ENCODE peak calls at places on chromosomes 6 and 20, in nine cellular contexts. One of them, this sample, is unnamed.

GRCh38 chr6:144063246-144063743 is 32.1 kb downstream of the SF3B5 start:
- DNase-seq in H9: peak; percentile 36
- DNase-seq in PC-9: no peak
- DNase-seq in astrocyte: no peak
- DNase-seq in endothelial cell of umbilical vein: no peak
- DNase-seq in fibroblast of lung: no peak
- DNase-seq in neuronal stem cell: no peak
- DNase-seq in GM23338: peak; percentile 49
- DNase-seq in OCI-LY7: peak; percentile 8
- DNase-seq in this sample: peak; percentile 9

GRCh38 chr20:36483205-36483918 is 58.0 kb upstream of the MYL9 start:
- DNase-seq in fibroblast of lung: no peak
- DNase-seq in astrocyte: no peak
- DNase-seq in OCI-LY7: no peak
- DNase-seq in endothelial cell of umbilical vein: no peak
- DNase-seq in neuronal stem cell: no peak
- DNase-seq in PC-9: no peak
- DNase-seq in H9: no peak
- DNase-seq in GM23338: no peak
- DNase-seq in this sample: no peak

GRCh38 chr6:111737065-111737521 is 131.4 kb upstream of the TRAF3IP2 start:
- DNase-seq in neuronal stem cell: no peak
- DNase-seq in fibroblast of lung: peak; percentile 49
- DNase-seq in PC-9: no peak
- DNase-seq in H9: no peak
- DNase-seq in endothelial cell of umbilical vein: no peak
- DNase-seq in GM23338: no peak
- DNase-seq in OCI-LY7: no peak
- DNase-seq in astrocyte: peak; percentile 84
- DNase-seq in this sample: no peak

GRCh38 chr6:112214749-112215269 is 39.6 kb downstream of the LAMA4 start:
- DNase-seq in fibroblast of lung: no peak
- DNase-seq in OCI-LY7: no peak
- DNase-seq in astrocyte: no peak
- DNase-seq in GM23338: no peak
- DNase-seq in endothelial cell of umbilical vein: peak; percentile 82
- DNase-seq in neuronal stem cell: no peak
- DNase-seq in H9: no peak
- DNase-seq in PC-9: peak; percentile 85
- DNase-seq in this sample: peak; percentile 72

GRCh38 chr6:41092421-41093140 is 19.8 kb downstream of the NFYA start:
- DNase-seq in fibroblast of lung: peak; percentile 43
- DNase-seq in endothelial cell of umbilical vein: peak; percentile 36
- DNase-seq in astrocyte: no peak
- DNase-seq in H9: no peak
- DNase-seq in OCI-LY7: peak; percentile 36
- DNase-seq in neuronal stem cell: no peak
- DNase-seq in GM23338: peak; percentile 21
- DNase-seq in PC-9: no peak
- DNase-seq in this sample: no peak

GRCh38 chr6:44489912-44490604 is 102.6 kb downstream of the CDC5L start:
- DNase-seq in endothelial cell of umbilical vein: peak; percentile 97
- DNase-seq in fibroblast of lung: peak; percentile 98
- DNase-seq in OCI-LY7: no peak
- DNase-seq in neuronal stem cell: no peak
- DNase-seq in H9: no peak
- DNase-seq in PC-9: peak; percentile 86
- DNase-seq in GM23338: no peak
- DNase-seq in astrocyte: peak; percentile 99
- DNase-seq in this sample: peak; percentile 68

GRCh38 chr6:130965657-130966056 is 97.4 kb downstream of the EPB41L2 start:
- DNase-seq in neuronal stem cell: no peak
- DNase-seq in fibroblast of lung: peak; percentile 73
- DNase-seq in PC-9: no peak
- DNase-seq in OCI-LY7: no peak
- DNase-seq in endothelial cell of umbilical vein: no peak
- DNase-seq in astrocyte: peak; percentile 65
- DNase-seq in GM23338: no peak
- DNase-seq in H9: no peak
- DNase-seq in this sample: no peak

GRCh38 chr6:38213275-38213674 is 393.7 kb downstream of the ZFAND3 start:
- DNase-seq in PC-9: no peak
- DNase-seq in OCI-LY7: no peak
- DNase-seq in neuronal stem cell: no peak
- DNase-seq in GM23338: no peak
- DNase-seq in fibroblast of lung: no peak
- DNase-seq in H9: no peak
- DNase-seq in astrocyte: no peak
- DNase-seq in endothelial cell of umbilical vein: peak; percentile 68
- DNase-seq in this sample: no peak

GRCh38 chr20:53742685-53743081 is 149.0 kb upstream of the ZNF217 start:
- DNase-seq in OCI-LY7: no peak
- DNase-seq in GM23338: no peak
- DNase-seq in endothelial cell of umbilical vein: no peak
- DNase-seq in fibroblast of lung: no peak
- DNase-seq in H9: no peak
- DNase-seq in PC-9: no peak
- DNase-seq in astrocyte: no peak
- DNase-seq in neuronal stem cell: no peak
- DNase-seq in this sample: no peak

GRCh38 chr20:53739799-53740785 is 146.5 kb upstream of the ZNF217 start:
- DNase-seq in endothelial cell of umbilical vein: no peak
- DNase-seq in GM23338: no peak
- DNase-seq in OCI-LY7: peak; percentile 65
- DNase-seq in PC-9: no peak
- DNase-seq in neuronal stem cell: no peak
- DNase-seq in astrocyte: peak; percentile 36
- DNase-seq in fibroblast of lung: peak; percentile 58
- DNase-seq in H9: no peak
- DNase-seq in this sample: no peak

GRCh38 chr20:53741726-53742028 is 148.0 kb upstream of the ZNF217 start:
- DNase-seq in astrocyte: no peak
- DNase-seq in fibroblast of lung: no peak
- DNase-seq in neuronal stem cell: no peak
- DNase-seq in H9: no peak
- DNase-seq in PC-9: no peak
- DNase-seq in OCI-LY7: no peak
- DNase-seq in GM23338: no peak
- DNase-seq in endothelial cell of umbilical vein: no peak
- DNase-seq in this sample: no peak

GRCh38 chr20:53748176-53748575 is 154.5 kb upstream of the ZNF217 start:
- DNase-seq in H9: no peak
- DNase-seq in endothelial cell of umbilical vein: no peak
- DNase-seq in neuronal stem cell: no peak
- DNase-seq in GM23338: no peak
- DNase-seq in fibroblast of lung: no peak
- DNase-seq in OCI-LY7: no peak
- DNase-seq in astrocyte: no peak
- DNase-seq in PC-9: peak; percentile 100
- DNase-seq in this sample: no peak

DNA sequence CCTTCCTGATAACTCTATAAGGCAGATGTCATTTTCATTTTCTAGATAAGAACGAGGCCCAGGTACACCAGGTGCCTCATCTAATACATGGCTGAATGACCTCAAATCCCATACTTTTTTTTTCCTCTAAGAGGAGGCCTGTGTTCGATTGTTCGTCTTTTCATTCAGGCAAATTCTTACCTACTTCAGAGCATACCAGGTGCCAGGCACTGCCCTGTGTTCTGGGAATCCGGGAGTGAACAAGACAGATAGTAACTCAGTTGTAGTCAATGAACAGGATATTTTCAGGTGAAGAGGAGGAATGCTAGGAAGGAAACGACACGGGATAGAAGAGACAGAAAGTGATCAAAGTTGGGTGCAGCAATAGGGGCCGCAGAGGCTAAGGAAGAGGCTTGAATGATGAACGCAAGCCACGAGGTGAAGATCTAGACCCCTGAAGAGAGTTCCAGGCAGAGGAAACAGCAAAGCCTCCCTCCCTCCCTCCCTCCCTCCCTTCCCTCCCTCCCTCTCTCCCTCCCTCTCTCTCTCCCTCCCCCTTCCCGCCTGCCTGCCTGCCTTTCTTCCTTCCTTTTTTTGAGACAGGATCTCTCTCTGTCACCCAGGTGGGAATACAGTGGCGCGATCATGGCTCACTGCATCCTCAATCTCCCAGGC is 150.1 kb upstream of the ZNF217 start:
- DNase-seq in GM23338: peak; percentile 52
- DNase-seq in neuronal stem cell: no peak
- DNase-seq in endothelial cell of umbilical vein: no peak
- DNase-seq in H9: no peak
- DNase-seq in fibroblast of lung: no peak
- DNase-seq in OCI-LY7: no peak
- DNase-seq in astrocyte: no peak
- DNase-seq in PC-9: no peak
- DNase-seq in this sample: no peak
- H2AFZ ChIP-seq in GM23338: peak overlapping the region; percentile 54
- H2AFZ ChIP-seq in neuronal stem cell: no peak overlapping the region
- H2AFZ ChIP-seq in endothelial cell of umbilical vein: no peak overlapping the region
- H2AFZ ChIP-seq in H9: no peak overlapping the region
- H2AFZ ChIP-seq in fibroblast of lung: no peak overlapping the region
- H2AFZ ChIP-seq in OCI-LY7: no peak overlapping the region
- H2AFZ ChIP-seq in astrocyte: no peak overlapping the region
- H2AFZ ChIP-seq in PC-9: no peak overlapping the region
- H2AFZ ChIP-seq in this sample: no peak overlapping the region

GRCh38 chr6:33981861-33982260 is 164.0 kb downstream of the GRM4 start:
- DNase-seq in endothelial cell of umbilical vein: no peak
- DNase-seq in OCI-LY7: no peak
- DNase-seq in fibroblast of lung: no peak
- DNase-seq in PC-9: no peak
- DNase-seq in H9: no peak
- DNase-seq in GM23338: no peak
- DNase-seq in astrocyte: no peak
- DNase-seq in neuronal stem cell: no peak
- DNase-seq in this sample: no peak
- H2AFZ ChIP-seq in endothelial cell of umbilical vein: no peak overlapping the region
- H2AFZ ChIP-seq in OCI-LY7: no peak overlapping the region
- H2AFZ ChIP-seq in fibroblast of lung: no peak overlapping the region
- H2AFZ ChIP-seq in PC-9: no peak overlapping the region
- H2AFZ ChIP-seq in H9: no peak overlapping the region
- H2AFZ ChIP-seq in GM23338: no peak overlapping the region
- H2AFZ ChIP-seq in astrocyte: no peak overlapping the region
- H2AFZ ChIP-seq in neuronal stem cell: no peak overlapping the region
- H2AFZ ChIP-seq in this sample: no peak overlapping the region

DNA sequence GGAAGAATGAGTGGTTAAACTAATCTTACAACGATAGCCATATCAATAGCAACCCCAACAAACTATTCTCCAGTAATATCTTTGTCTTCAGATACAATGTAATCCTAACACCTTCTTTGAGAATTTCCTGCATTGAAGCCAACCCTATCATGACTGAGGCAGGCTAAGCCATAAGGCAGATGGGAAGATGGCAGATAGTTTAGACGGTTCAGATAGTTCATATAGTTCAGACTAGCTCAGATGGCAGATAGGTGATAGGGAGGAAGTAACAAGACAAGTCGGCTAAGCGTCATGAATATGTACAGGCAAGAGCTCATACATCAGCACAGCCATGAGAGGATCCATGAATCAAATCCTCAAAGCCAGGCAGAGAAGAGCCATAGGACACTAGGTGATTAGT is 39.1 kb upstream of the BEND6 start:
- DNase-seq in PC-9: no peak
- DNase-seq in endothelial cell of umbilical vein: no peak
- DNase-seq in H9: no peak
- DNase-seq in astrocyte: no peak
- DNase-seq in OCI-LY7: no peak
- DNase-seq in neuronal stem cell: no peak
- DNase-seq in fibroblast of lung: no peak
- DNase-seq in GM23338: no peak
- DNase-seq in this sample: no peak
- H2AFZ ChIP-seq in PC-9: no peak overlapping the region
- H2AFZ ChIP-seq in endothelial cell of umbilical vein: no peak overlapping the region
- H2AFZ ChIP-seq in H9: no peak overlapping the region
- H2AFZ ChIP-seq in astrocyte: no peak overlapping the region
- H2AFZ ChIP-seq in OCI-LY7: no peak overlapping the region
- H2AFZ ChIP-seq in neuronal stem cell: no peak overlapping the region
- H2AFZ ChIP-seq in fibroblast of lung: no peak overlapping the region
- H2AFZ ChIP-seq in GM23338: no peak overlapping the region
- H2AFZ ChIP-seq in this sample: no peak overlapping the region

GRCh38 chr20:16123623-16124022 is 449.6 kb downstream of the KIF16B start:
- DNase-seq in OCI-LY7: no peak
- DNase-seq in astrocyte: no peak
- DNase-seq in neuronal stem cell: no peak
- DNase-seq in endothelial cell of umbilical vein: no peak
- DNase-seq in H9: no peak
- DNase-seq in PC-9: no peak
- DNase-seq in GM23338: no peak
- DNase-seq in fibroblast of lung: no peak
- DNase-seq in this sample: no peak

GRCh38 chr20:16125810-16126209 is 447.4 kb downstream of the KIF16B start:
- DNase-seq in H9: no peak
- DNase-seq in astrocyte: no peak
- DNase-seq in fibroblast of lung: no peak
- DNase-seq in neuronal stem cell: no peak
- DNase-seq in endothelial cell of umbilical vein: no peak
- DNase-seq in OCI-LY7: no peak
- DNase-seq in GM23338: no peak
- DNase-seq in PC-9: no peak
- DNase-seq in this sample: no peak

GRCh38 chr20:16128538-16129106 is 444.6 kb downstream of the KIF16B start:
- DNase-seq in neuronal stem cell: no peak
- DNase-seq in fibroblast of lung: no peak
- DNase-seq in astrocyte: no peak
- DNase-seq in PC-9: no peak
- DNase-seq in GM23338: no peak
- DNase-seq in endothelial cell of umbilical vein: no peak
- DNase-seq in H9: no peak
- DNase-seq in OCI-LY7: no peak
- DNase-seq in this sample: no peak

GRCh38 chr20:16124491-16124890 is 448.8 kb downstream of the KIF16B start:
- DNase-seq in fibroblast of lung: no peak
- DNase-seq in PC-9: no peak
- DNase-seq in endothelial cell of umbilical vein: no peak
- DNase-seq in astrocyte: no peak
- DNase-seq in H9: no peak
- DNase-seq in OCI-LY7: no peak
- DNase-seq in GM23338: no peak
- DNase-seq in neuronal stem cell: no peak
- DNase-seq in this sample: no peak

DNA sequence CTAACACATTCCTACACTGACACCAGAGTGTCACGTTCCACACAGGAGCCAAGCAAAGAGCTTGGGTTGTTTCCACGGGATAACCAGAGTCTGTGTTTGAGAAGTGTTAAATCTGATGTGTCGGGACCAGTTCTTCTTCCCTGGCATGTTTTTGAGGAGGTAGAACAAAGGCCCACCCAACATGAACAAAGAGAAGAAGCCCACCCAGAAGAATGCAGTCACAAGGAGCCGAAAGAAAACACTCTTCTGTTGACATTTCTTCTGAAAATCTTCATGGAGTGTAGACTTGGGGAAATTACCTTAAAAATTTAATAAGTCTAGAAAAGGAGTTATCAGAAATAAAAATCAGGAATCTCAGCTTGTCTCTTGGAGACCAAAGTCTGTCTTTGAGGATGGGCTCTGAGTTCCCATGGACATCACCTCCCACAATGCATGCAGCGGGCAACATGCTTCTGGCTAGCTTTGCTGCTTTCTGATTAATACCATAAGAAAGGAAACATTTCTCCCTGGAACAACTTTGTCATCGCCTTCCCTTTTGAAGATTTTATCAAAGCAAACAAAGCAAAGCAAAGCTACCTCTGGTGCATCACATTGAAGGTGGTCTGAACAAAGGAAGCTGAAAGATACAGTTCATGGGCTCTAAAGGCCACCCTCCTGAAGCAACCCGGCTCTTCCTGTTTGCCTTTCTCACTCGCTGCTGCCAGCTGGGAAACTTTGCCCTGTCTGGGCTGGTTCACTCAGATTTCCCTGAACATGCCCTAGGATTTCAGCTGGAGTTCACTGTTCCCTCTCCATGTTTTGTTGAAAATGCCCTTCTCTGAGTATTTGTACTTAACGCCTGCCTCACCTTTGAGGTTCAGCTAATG is 448.1 kb downstream of the KIF16B start:
- DNase-seq in fibroblast of lung: no peak
- DNase-seq in OCI-LY7: no peak
- DNase-seq in H9: no peak
- DNase-seq in neuronal stem cell: no peak
- DNase-seq in endothelial cell of umbilical vein: no peak
- DNase-seq in astrocyte: no peak
- DNase-seq in GM23338: no peak
- DNase-seq in PC-9: no peak
- DNase-seq in this sample: no peak
- H2AFZ ChIP-seq in fibroblast of lung: no peak overlapping the region
- H2AFZ ChIP-seq in OCI-LY7: no peak overlapping the region
- H2AFZ ChIP-seq in H9: no peak overlapping the region
- H2AFZ ChIP-seq in neuronal stem cell: peak overlapping the region; percentile 15
- H2AFZ ChIP-seq in endothelial cell of umbilical vein: no peak overlapping the region
- H2AFZ ChIP-seq in astrocyte: no peak overlapping the region
- H2AFZ ChIP-seq in GM23338: peak overlapping the region; percentile 43
- H2AFZ ChIP-seq in PC-9: no peak overlapping the region
- H2AFZ ChIP-seq in this sample: no peak overlapping the region

This sample was measured in hepatocyte.